ENCODE peak calls at places on chromosomes 6 and 20, in six cellular contexts. N, Z, H, Y, S and P are unnamed samples.

GRCh38 chr6:168207421-168208175 is 112.0 kb downstream of the DACT2 start:
- DNase-seq in N (no peak), Z (no peak), H (no peak), Y (no peak), S (peak), P (no peak)

GRCh38 chr6:139752086-139752485 is 377.6 kb upstream of the CITED2 start:
- DNase-seq in N (no peak), Z (no peak), H (no peak), Y (no peak), S (no peak), P (no peak)

GRCh38 chr6:166342293-166343156 is at the start of gene SFT2D1:
- DNase-seq in N (peak), Z (peak), H (peak), Y (peak), S (peak), P (peak)

GRCh38 chr20:61919675-61920365 is 145.9 kb downstream of the TAF4 start:
- DNase-seq in N (no peak), Z (no peak), H (no peak), Y (no peak), S (no peak), P (no peak)

GRCh38 chr6:52517502-52518278 is 59.2 kb downstream of the TRAM2 start:
- DNase-seq in N (peak), Z (peak), H (peak), Y (peak), S (peak), P (peak)

GRCh38 chr6:68364276-68364785 is 270.8 kb upstream of the ADGRB3 start:
- DNase-seq in N (no peak), Z (no peak), H (no peak), Y (no peak), S (no peak), P (no peak)

GRCh38 chr6:19209202-19209601 is 628.0 kb upstream of the ID4 start:
- DNase-seq in N (no peak), Z (no peak), H (no peak), Y (no peak), S (no peak), P (no peak)

GRCh38 chr6:11921017-11921438 is 91.1 kb upstream of the HIVEP1 start:
- DNase-seq in N (no peak), Z (no peak), H (peak), Y (no peak), S (peak), P (no peak)

GRCh38 chr20:53034899-53035298 is 62.7 kb downstream of the TSHZ2 start:
- DNase-seq in N (no peak), Z (no peak), H (no peak), Y (no peak), S (no peak), P (no peak)

GRCh38 chr6:30352550-30352949 is 7.6 kb downstream of the RPP21 start:
- DNase-seq in N (no peak), Z (no peak), H (no peak), Y (no peak), S (no peak), P (no peak)

GRCh38 chr6:17457956-17458355 is 64.6 kb downstream of the CAP2 start:
- DNase-seq in N (no peak), Z (no peak), H (no peak), Y (no peak), S (no peak), P (no peak)

DNA sequence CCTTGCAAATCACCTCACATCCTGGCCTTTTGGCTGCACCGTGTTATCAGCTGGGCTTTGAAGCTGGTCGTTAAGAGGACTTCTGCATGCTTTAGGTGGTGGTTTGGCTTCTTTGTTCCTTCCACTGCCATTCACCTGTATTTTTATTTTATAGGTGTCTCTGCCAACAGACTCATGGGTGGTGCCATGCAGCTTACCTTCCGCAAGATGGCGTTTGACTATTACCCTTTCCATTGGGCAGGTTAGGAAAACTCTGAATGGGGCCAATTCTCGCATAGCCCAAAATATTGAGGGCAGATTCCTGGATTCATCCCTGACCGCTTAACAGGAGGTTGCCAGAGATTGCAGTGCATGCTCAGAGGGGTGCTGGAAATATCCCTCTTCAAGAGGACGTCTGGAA is 32.4 kb downstream of the TAF11 start:
- DNase-seq in N (no peak), Z (no peak), H (no peak), Y (no peak), S (no peak), P (no peak)
- TF ChIP-seq CTCF in N (no peak), Z (peak), H (peak), Y (no peak), S (no peak), P (no peak)

DNA sequence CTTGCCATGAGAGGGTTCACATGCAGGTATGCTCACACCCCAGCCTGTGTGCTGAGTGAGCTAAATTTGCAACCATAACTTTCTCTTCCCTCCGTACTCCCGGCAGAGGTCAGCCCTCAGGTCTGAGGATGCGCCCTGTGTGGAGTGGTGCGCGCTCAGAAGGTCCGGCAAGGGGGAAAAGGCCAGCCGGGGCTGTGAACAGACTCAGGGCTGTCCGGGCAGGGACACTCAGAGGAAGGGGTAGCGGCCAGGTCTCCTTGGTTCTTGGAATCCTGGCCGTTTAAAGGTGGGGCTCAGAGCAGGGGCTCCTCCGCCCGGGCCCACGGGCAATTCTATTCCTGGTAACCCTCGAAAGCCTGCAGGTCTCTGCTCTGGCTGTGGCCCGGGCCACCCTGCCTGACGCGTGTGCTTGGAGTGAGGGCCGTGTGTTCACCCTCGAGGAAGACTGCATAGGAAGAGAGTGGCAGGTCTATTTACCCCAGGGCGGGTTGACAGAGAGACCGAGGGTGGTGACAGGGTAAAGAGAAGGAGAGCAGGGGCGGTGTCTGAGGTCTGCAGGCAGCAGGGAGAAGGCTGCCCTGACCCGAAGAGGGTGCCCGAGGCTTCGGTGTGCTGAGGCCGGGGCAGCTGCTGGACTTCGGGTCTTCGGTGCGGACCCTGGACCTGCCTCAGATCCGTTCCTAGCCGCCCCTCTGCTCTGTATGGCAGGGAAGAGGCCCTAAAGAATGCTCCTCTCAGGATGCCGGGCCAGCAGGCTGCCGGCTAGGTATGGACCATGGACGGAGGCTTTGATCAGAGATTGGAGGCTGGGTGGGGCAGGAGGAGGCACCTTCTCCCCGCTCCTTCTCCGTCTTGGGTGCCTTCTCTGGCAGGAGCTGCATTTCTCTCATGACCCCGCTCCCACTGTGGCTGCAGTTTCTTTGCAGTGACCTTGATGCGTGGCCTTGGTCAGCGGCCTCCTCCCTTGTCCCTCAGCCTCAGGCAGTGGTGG is 131.1 kb upstream of the ARMC2 start:
- DNase-seq in N (no peak), Z (no peak), H (no peak), Y (no peak), S (peak), P (no peak)
- H3K4me3 ChIP-seq in N (no peak), Z (no peak), H (no peak), Y (no peak), S (no peak), P (no peak)

GRCh38 chr6:15389759-15390723 is 144.2 kb downstream of the JARID2 start:
- DNase-seq in N (no peak), Z (peak), H (peak), Y (no peak), S (no peak), P (no peak)
- TF ChIP-seq CTCF in N (no peak), Z (peak), H (peak), Y (peak), S (peak), P (peak)

DNA sequence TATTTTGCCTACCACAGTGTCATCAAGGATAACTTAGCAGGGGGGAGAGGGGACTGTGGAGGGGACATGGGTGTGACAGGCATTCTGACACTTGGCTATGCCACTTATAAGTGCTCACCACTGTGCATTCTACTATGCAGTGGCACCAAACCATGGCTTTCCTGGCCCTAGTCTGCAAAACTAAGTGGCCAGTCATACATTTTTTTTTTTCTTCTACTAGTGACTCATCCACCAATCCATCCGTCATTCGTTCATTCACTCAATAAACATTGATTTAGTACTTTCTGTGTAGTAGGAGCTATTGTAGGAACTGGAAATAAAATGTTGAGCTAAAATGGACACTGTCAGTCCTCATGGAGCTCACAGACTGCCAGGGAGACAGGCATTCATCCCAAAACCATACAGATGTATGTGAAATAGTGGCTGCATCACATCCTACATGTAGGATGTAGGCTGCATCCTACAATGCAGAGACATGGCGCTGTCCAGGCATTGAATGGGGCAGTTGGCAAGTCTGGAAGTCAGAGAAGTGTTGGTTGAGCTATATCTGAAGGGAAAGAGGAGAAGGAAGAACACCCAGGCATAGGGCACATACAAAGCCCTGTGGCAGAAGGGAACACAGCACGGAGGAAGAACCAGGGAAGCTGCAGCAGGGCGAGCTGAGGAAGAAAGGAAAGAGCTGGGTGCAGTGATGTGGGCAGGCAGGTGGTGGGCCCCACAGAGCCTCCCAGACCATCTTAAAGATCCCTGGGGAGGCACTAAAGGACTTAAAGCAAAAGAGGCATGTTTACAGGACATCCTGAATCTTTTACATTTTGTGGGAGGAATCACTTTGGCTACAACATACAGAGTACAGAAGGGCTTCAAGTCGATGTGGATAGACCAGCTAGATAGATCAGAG is 224.4 kb downstream of the UST start:
- DNase-seq in N (no peak), Z (no peak), H (no peak), Y (no peak), S (no peak), P (no peak)
- H3K4me3 ChIP-seq in N (no peak), Z (no peak), H (no peak), Y (no peak), S (no peak), P (no peak)

GRCh38 chr6:143529095-143529494 is 17.6 kb upstream of the FUCA2 start:
- DNase-seq in N (no peak), Z (no peak), H (no peak), Y (no peak), S (no peak), P (no peak)
- TF ChIP-seq CTCF in N (no peak), Z (peak), H (no peak), Y (no peak), S (no peak), P (no peak)

DNA sequence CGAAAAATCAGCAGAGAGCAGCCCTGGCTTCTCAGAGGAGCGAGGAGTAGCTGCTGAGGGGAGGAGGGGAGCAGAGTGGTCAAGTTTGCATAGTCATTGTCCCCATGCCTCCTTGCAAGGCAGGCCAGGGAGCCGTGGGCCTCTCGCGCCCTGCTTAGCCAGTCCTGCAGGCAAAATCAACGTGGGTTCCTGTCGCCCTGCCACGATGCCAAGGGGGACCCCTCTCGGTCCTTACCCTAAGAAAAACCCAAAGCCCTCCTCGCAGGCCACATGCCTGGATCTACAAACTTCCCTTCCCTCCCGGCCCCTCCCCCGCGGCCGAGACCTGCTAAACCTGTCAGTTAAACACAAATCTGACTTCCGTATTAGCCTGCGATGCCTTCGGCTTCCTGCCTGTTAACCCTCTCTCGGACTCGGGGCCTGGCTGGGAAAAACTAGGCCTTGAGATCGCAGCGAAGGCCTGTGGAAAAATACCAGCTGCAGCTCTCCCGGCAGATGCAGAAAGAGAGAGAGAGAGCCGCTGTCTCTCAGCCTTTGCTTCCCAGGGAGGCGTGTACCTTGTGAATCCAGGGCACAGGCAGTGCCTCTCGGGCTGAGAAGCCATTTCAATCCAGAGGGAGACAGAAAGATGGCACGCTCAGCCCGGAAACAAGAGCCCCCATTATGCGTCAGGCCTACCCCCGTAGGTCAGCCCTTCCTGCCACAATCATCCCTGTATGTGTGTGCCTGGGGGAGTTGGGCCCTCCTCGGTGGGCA is 975 bp upstream of the ZMYND8 start:
- DNase-seq in N (peak), Z (peak), H (peak), Y (peak), S (peak), P (peak)
- H3K4me3 ChIP-seq in N (peak), Z (peak), H (peak), Y (peak), S (peak), P (peak)